ENCODE peak calls at places on chromosomes 2 and 18, in five cellular contexts. T, F, J, X and I are unnamed samples.

GRCh38 chr18:34039194-34039593 is 185.5 kb downstream of the NOL4 start:
- DNase-seq in T (no peak), J (no peak), F (peak), X (no peak), I (no peak)

GRCh38 chr2:120596990-120597594 is 138.6 kb upstream of the GLI2 start:
- DNase-seq in X (no peak), J (peak), T (peak), F (no peak), I (no peak)

GRCh38 chr2:74887961-74888670 is 54.2 kb downstream of the HK2 start:
- DNase-seq in X (no peak), T (no peak), J (no peak), F (no peak), I (no peak)

GRCh38 chr2:19124135-19124534 is 234.3 kb downstream of the OSR1 start:
- DNase-seq in X (no peak), F (no peak), J (no peak), T (peak), I (no peak)

GRCh38 chr2:222884114-222884764 is 23.4 kb downstream of the ACSL3 start:
- DNase-seq in X (no peak), J (no peak), F (no peak), T (no peak), I (no peak)

GRCh38 chr18:10270160-10270571 is 184.3 kb upstream of the APCDD1 start:
- DNase-seq in F (no peak), J (no peak), T (no peak), X (no peak), I (no peak)

GRCh38 chr2:37558622-37559021 is 112.8 kb downstream of the CDC42EP3 start:
- DNase-seq in X (no peak), J (peak), F (peak), T (no peak), I (no peak)

GRCh38 chr2:157786663-157787363 is 89.3 kb downstream of the ACVR1 start:
- DNase-seq in T (no peak), J (no peak), F (no peak), X (no peak), I (no peak)

GRCh38 chr2:116687381-116687780 is 1127.1 kb upstream of the DDX18 start:
- DNase-seq in F (no peak), J (no peak), T (no peak), X (no peak), I (no peak)

GRCh38 chr18:10370716-10371115 is 83.7 kb upstream of the APCDD1 start:
- DNase-seq in X (no peak), F (no peak), T (no peak), J (no peak), I (no peak)